ENCODE peak calls at places on chromosomes 4 and X, in five cellular contexts. Y is heart left ventricle, Z is stomach, R is sigmoid colon, M is transverse colon. Q is an unnamed sample.

GRCh38 chrX:130606415-130606814 is 204.6 kb downstream of the RBMX2 start:
- DNase-seq in Y (no peak), Z (no peak), R (no peak), M (no peak), Q (no peak)

GRCh38 chr4:48756689-48757220 is 23.3 kb downstream of the FRYL start:
- DNase-seq in Y (no peak), Z (no peak), R (no peak), M (no peak), Q (no peak)

GRCh38 chr4:163595590-163595989 is 101.1 kb downstream of the TMA16 start:
- DNase-seq in Y (no peak), Z (no peak), R (no peak), M (no peak), Q (no peak)

GRCh38 chrX:11423362-11423818 is 130.2 kb downstream of the AMELX start:
- DNase-seq in Y (peak), Z (peak), R (no peak), M (peak), Q (no peak)

GRCh38 chr4:154727540-154727939 is 16.3 kb upstream of the LRAT start:
- DNase-seq in Y (no peak), Z (no peak), R (no peak), M (no peak), Q (no peak)

GRCh38 chrX:50117477-50117876 is 83.3 kb downstream of the AKAP4 start:
- DNase-seq in Y (no peak), Z (no peak), R (no peak), M (peak), Q (no peak)

GRCh38 chr4:87025614-87026041 is 90.8 kb downstream of the AFF1 start:
- DNase-seq in Y (no peak), Z (no peak), R (no peak), M (peak), Q (no peak)

GRCh38 chrX:64204701-64205440 is 637 bp downstream of the AMER1 start:
- DNase-seq in Y (peak), Z (peak), R (peak), M (no peak), Q (peak)

GRCh38 chr4:107034982-107035710 is 967 bp downstream of the DKK2 start:
- DNase-seq in Y (no peak), Z (no peak), R (peak), M (peak), Q (no peak)

GRCh38 chr4:51835854-51836253 is 7.1 kb upstream of the DCUN1D4 start:
- DNase-seq in Y (no peak), Z (no peak), R (no peak), M (no peak), Q (no peak)

GRCh38 chr4:73735231-73735630 is 5.1 kb upstream of the CXCL8 start:
- DNase-seq in Y (no peak), Z (no peak), R (no peak), M (no peak), Q (no peak)

GRCh38 chr4:168486961-168487820 is 6.9 kb upstream of the DDX60L start:
- DNase-seq in Y (no peak), Z (no peak), R (no peak), M (no peak), Q (no peak)

GRCh38 chrX:96685205-96686099 is 810 bp downstream of the DIAPH2 start:
- DNase-seq in Y (peak), Z (peak), R (peak), M (peak), Q (peak)

GRCh38 chr4:158818595-158818994 is 49.8 kb downstream of the FNIP2 start:
- DNase-seq in Y (no peak), Z (no peak), R (no peak), M (no peak), Q (no peak)

GRCh38 chr4:19473569-19473968 is 778.1 kb upstream of the SLIT2 start:
- DNase-seq in Y (no peak), Z (no peak), R (no peak), M (no peak), Q (no peak)

DNA sequence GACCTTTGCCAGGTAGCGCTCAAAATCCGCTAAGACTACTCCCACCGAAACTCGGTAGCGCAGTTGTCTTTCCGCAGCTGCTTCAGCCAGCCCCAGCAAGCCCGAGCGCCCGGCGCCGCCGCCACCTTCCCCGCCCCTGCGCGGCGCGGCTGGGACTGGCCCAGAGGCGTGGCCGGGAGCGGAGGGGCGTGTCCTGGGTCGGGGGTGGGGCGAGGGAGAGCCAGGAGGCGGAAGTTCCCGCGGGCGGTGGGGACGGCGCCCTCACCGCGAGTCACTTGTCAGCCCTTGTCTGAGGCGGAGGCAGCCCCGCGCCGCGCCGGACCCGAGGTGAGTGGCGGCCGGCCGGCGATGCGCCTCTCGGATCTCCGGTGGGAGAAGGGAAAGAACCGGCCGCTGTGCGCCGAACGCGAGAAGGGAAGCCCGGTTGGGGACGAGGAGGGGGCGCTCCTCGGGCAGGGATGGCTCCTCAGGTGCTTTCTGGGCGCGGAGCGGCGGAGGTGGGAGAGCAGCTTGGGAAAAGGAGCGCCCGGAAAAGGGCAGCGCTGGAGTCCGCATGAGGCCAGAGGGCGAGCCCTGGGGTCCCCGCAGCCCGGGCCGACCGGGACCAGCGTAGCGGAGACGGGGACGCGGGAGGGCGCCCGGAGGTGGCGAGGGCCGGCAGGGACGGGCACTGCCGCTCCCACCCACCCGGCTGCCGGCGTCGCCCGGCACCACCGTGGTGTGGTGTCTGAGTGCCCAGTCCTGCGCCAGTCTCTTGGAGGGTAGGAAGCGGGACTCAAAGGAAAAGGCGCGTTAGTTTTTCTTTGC is at the start of gene PDLIM5:
- DNase-seq in Y (peak), Z (peak), R (peak), M (peak), Q (peak)
- TF ChIP-seq POLR2A in Y (peak), Z (no peak), R (peak), M (peak), Q (peak)

DNA sequence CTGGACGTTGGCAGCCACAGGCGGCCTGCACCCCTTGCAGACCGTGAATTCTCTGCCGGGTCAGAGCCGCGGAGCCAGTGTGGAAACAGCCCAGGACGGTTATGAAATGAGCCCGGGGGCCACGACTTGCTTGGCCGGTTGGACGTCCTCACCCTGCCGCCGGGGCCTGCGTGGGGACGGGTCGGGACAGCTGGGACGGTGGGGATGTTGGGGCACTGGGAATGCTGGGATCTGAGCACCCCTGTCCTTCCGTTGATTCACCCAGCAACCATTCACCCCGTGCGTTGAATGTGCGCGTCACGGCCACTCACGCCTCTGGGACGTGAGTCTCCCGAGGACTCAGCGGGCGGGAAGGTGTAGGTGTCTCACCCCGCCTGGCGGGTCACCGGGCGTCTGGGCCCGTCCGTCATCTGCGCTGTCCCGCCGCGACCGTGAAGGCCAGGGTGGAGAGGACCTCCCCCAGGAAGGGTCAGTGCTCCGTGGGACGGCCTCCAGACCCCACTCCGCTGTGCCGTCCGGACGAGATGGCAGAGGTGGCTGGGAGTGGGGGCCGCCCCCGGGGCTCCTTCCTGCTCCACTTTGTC is 4.5 kb upstream of the PLCXD1 start:
- DNase-seq in Y (no peak), Z (peak), R (peak), M (peak), Q (no peak)
- H3K4me3 ChIP-seq in Y (peak), Z (peak), R (peak), M (peak), Q (peak)

DNA sequence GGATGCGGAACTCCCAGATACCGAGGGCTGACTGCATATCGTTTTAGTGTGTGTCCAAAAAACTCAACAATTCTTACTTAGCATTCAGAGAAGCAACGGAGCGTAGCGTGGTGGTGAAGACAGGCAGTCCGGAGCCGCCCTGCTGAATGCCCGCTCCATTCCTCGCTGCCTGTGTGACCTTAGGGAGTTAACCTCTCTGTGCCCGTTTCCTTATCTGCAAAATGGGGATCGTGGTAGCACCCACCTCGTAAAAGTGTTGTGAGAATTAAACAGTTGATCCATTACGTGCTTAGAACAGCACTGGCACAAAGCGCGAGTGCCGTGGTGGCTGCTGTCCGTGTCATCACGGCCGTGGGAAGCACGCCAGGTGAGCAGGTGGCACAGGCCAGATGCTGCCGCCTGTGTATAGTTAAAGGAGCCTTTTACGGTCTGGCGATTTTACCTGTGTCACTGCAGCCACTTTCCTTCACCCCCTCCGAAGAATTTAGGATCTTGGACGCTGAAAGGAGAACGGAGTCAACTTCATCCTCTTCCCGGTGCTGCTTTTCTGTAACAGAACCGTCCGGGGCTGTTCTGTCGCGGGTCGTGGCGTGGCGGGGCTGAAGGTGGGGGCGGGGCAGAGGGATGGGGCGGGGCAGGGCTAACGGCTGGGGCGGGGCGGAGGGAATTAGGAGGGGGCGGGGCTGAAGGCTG is 884 bp downstream of the CCDC110 start:
- DNase-seq in Y (peak), Z (peak), R (peak), M (peak), Q (peak)
- TF ChIP-seq POLR2A in Y (no peak), Z (no peak), R (no peak), M (no peak), Q (no peak)

GRCh38 chrX:134025986-134026731 is 40.8 kb upstream of the GPC3 start:
- DNase-seq in Y (no peak), Z (no peak), R (no peak), M (no peak), Q (no peak)

GRCh38 chrX:134023851-134024281 is 38.5 kb upstream of the GPC3 start:
- DNase-seq in Y (no peak), Z (no peak), R (no peak), M (no peak), Q (no peak)

GRCh38 chrX:134020910-134021309 is 35.5 kb upstream of the GPC3 start:
- DNase-seq in Y (no peak), Z (no peak), R (no peak), M (no peak), Q (no peak)

GRCh38 chrX:134024686-134025377 is 39.4 kb upstream of the GPC3 start:
- DNase-seq in Y (no peak), Z (no peak), R (no peak), M (no peak), Q (no peak)

GRCh38 chrX:134026732-134027311 is 41.4 kb upstream of the GPC3 start:
- DNase-seq in Y (no peak), Z (peak), R (peak), M (peak), Q (peak)
- H3K4me3 ChIP-seq in Y (no peak), Z (no peak), R (peak), M (no peak), Q (no peak)

GRCh38 chrX:1481636-1482529 is 29.2 kb upstream of the ASMTL start:
- DNase-seq in Y (peak), Z (peak), R (peak), M (peak), Q (peak)
- TF ChIP-seq POLR2A in Y (no peak), Z (no peak), R (no peak), M (peak), Q (no peak)

GRCh38 chr4:76696109-76696508 is 201.8 kb downstream of the SOWAHB start:
- DNase-seq in Y (no peak), Z (no peak), R (no peak), M (no peak), Q (no peak)
- H3K4me3 ChIP-seq in Y (no peak), Z (no peak), R (no peak), M (no peak), Q (no peak)

Q was measured in testis.